ENCODE peak calls at places on chromosomes 16 and 17, in seven cellular contexts. H is KBM-7, T is skeletal muscle cell, U is esophagus squamous epithelium, K is left lung, O is ELR, F is colonic mucosa. J is an unnamed sample.

GRCh38 chr16:29649560-29650494 is 13.2 kb upstream of the SPN start:
- DNase-seq in T (no peak), K (no peak), F (no peak), H (peak), O (no peak), U (no peak), J (no peak)

GRCh38 chr16:88338111-88338510 is 44.6 kb upstream of the ZNF469 start:
- DNase-seq in O (no peak), H (no peak), K (peak), U (no peak), T (no peak), F (no peak), J (no peak)

GRCh38 chr16:85107083-85107482 is 5.2 kb downstream of the CIBAR2 start:
- DNase-seq in U (no peak), F (no peak), T (no peak), K (no peak), H (no peak), O (no peak), J (no peak)

GRCh38 chr17:45351831-45352230 is 35.0 kb upstream of the MAP3K14 start:
- DNase-seq in T (no peak), H (no peak), U (no peak), F (no peak), K (no peak), O (no peak), J (no peak)

GRCh38 chr17:46194393-46195216 is 1.4 kb upstream of the KANSL1 start:
- DNase-seq in F (peak), H (peak), T (no peak), U (no peak), K (no peak), O (peak), J (peak)

GRCh38 chr16:50879873-50880695 is 138.2 kb downstream of the CYLD start:
- DNase-seq in K (peak), O (no peak), U (no peak), T (no peak), H (no peak), F (no peak), J (no peak)

GRCh38 chr17:63934391-63935112 is 2.4 kb upstream of the CD79B start:
- DNase-seq in T (no peak), H (no peak), F (no peak), U (no peak), K (no peak), O (no peak), J (no peak)

GRCh38 chr17:82566129-82566995 is 46.8 kb downstream of the FOXK2 start:
- DNase-seq in O (no peak), H (no peak), T (no peak), F (peak), K (no peak), U (no peak), J (no peak)

GRCh38 chr16:67393111-67393789 is at the start of gene TPPP3:
- DNase-seq in O (peak), T (no peak), K (peak), F (peak), U (no peak), H (no peak), J (peak)

GRCh38 chr17:40350410-40351184 is 13.9 kb downstream of the GJD3 start:
- DNase-seq in O (no peak), H (no peak), F (peak), K (peak), U (no peak), T (no peak), J (peak)

GRCh38 chr17:75774988-75775668 is 9.5 kb upstream of the UNK start:
- DNase-seq in K (no peak), H (no peak), F (no peak), T (no peak), O (peak), U (no peak), J (no peak)

GRCh38 chr17:273994-274832 is 78.4 kb downstream of the RPH3AL start:
- DNase-seq in H (no peak), U (no peak), K (peak), F (peak), O (no peak), T (no peak), J (no peak)

GRCh38 chr16:84086996-84087395 is 29.7 kb downstream of the MBTPS1 start:
- DNase-seq in F (no peak), K (no peak), H (no peak), U (no peak), O (no peak), T (no peak), J (no peak)

GRCh38 chr16:20774703-20775362 is 11.0 kb downstream of the ACSM3 start:
- DNase-seq in T (peak), H (peak), O (peak), F (peak), K (peak), U (no peak), J (peak)

GRCh38 chr17:64097196-64097936 is 32.6 kb downstream of the ERN1 start:
- DNase-seq in T (no peak), F (no peak), H (no peak), U (no peak), O (peak), K (no peak), J (peak)

GRCh38 chr17:28097901-28098300 is 55.4 kb downstream of the NLK start:
- DNase-seq in H (no peak), U (no peak), F (no peak), K (no peak), T (no peak), O (no peak), J (no peak)

GRCh38 chr16:49608801-49609200 is 235.2 kb downstream of the C16orf78 start:
- DNase-seq in O (peak), F (no peak), T (no peak), K (no peak), H (no peak), U (no peak), J (peak)

GRCh38 chr16:55279598-55279997 is 44.4 kb upstream of the IRX6 start:
- DNase-seq in O (no peak), K (no peak), T (no peak), U (no peak), F (no peak), H (no peak), J (no peak)

GRCh38 chr17:920190-920589 is 59.4 kb downstream of the NXN start:
- DNase-seq in T (no peak), K (peak), H (no peak), U (no peak), F (no peak), O (no peak), J (no peak)

GRCh38 chr17:78745407-78746088 is 36.5 kb downstream of the CYTH1 start:
- DNase-seq in F (no peak), O (peak), T (no peak), U (no peak), K (no peak), H (no peak), J (no peak)

GRCh38 chr17:216625-217024 is 35.2 kb upstream of the DOC2B start:
- DNase-seq in K (no peak), H (no peak), U (no peak), F (no peak), T (no peak), O (no peak), J (no peak)

GRCh38 chr17:78357177-78357586 is 2.7 kb downstream of the SOCS3 start:
- DNase-seq in T (no peak), O (peak), K (peak), H (no peak), U (no peak), F (peak), J (no peak)

GRCh38 chr16:12758031-12758669 is 45.5 kb downstream of the CPPED1 start:
- DNase-seq in U (no peak), T (no peak), K (no peak), F (no peak), H (no peak), O (no peak), J (no peak)

GRCh38 chr16:22206013-22206846 is at the start of gene EEF2K:
- DNase-seq in H (peak), K (peak), O (peak), T (peak), U (peak), F (peak), J (peak)

GRCh38 chr16:71645450-71645849 is 19.5 kb downstream of the MARVELD3 start:
- DNase-seq in U (no peak), F (no peak), H (peak), O (peak), K (no peak), T (peak), J (peak)

GRCh38 chr17:1362964-1363363 is 37.1 kb downstream of the YWHAE start:
- DNase-seq in T (no peak), K (no peak), F (peak), O (no peak), H (peak), U (no peak), J (no peak)

GRCh38 chr16:5905935-5906334 is 808.3 kb upstream of the EEF2KMT start:
- DNase-seq in H (no peak), O (no peak), F (no peak), K (no peak), T (no peak), U (no peak), J (no peak)

GRCh38 chr17:77049440-77049839 is 91.3 kb upstream of the SEC14L1 start:
- DNase-seq in O (peak), F (no peak), T (no peak), K (no peak), H (no peak), U (no peak), J (no peak)

GRCh38 chr16:50802000-50802399 is 60.1 kb downstream of the CYLD start:
- DNase-seq in U (no peak), O (no peak), K (no peak), H (no peak), T (peak), F (no peak), J (peak)

GRCh38 chr17:15483416-15483815 is 16.0 kb upstream of the CDRT4 start:
- DNase-seq in O (no peak), H (no peak), F (no peak), T (no peak), U (no peak), K (no peak), J (no peak)

GRCh38 chr16:78034530-78034929 is 12.2 kb downstream of the CLEC3A start:
- DNase-seq in O (no peak), H (no peak), U (no peak), K (no peak), F (no peak), T (no peak), J (no peak)

GRCh38 chr17:28693866-28694265 is 17.8 kb downstream of the PROCA1 start:
- DNase-seq in H (no peak), T (no peak), U (no peak), K (no peak), O (no peak), F (no peak), J (no peak)

GRCh38 chr17:33144837-33145236 is 148.3 kb downstream of the ASIC2 start:
- DNase-seq in O (no peak), H (no peak), T (no peak), U (no peak), K (no peak), F (no peak), J (no peak)

GRCh38 chr17:36608794-36609497 is 7.6 kb downstream of the MRM1 start:
- DNase-seq in K (no peak), F (peak), U (no peak), T (no peak), H (peak), O (peak), J (peak)

GRCh38 chr17:78990349-78991016 is 10.8 kb upstream of the LGALS3BP start:
- DNase-seq in K (peak), U (no peak), F (no peak), O (no peak), T (no peak), H (no peak), J (no peak)

GRCh38 chr16:2690852-2691251 is 8.5 kb downstream of the KCTD5 start:
- DNase-seq in H (no peak), F (no peak), U (no peak), K (peak), O (no peak), T (no peak), J (no peak)

GRCh38 chr16:54135361-54136275 is 151.0 kb downstream of the IRX3 start:
- DNase-seq in F (no peak), K (no peak), U (no peak), T (peak), H (peak), O (peak), J (peak)

GRCh38 chr16:64705443-64705842 is 416.4 kb downstream of the CDH11 start:
- DNase-seq in F (no peak), U (no peak), T (peak), O (no peak), K (no peak), H (no peak), J (no peak)

GRCh38 chr16:53614346-53614745 is 89.3 kb downstream of the RPGRIP1L start:
- DNase-seq in T (no peak), U (no peak), F (no peak), O (peak), K (no peak), H (no peak), J (peak)